ENCODE peak calls at places on chromosome 16, in six cellular contexts. U is GM12878, Q is HepG2, D is H1, C is HCT116, V is K562. L is an unnamed sample.

GRCh38 chr16:31427441-31428276 is 501 bp downstream of the COX6A2 start:
- DNase-seq in C (no peak), U (no peak), Q (no peak), V (peak), D (no peak), L (peak)

GRCh38 chr16:77677129-77677528 is 45.2 kb upstream of the NUDT7 start:
- DNase-seq in U (no peak), V (no peak), D (no peak), Q (no peak), C (no peak), L (no peak)

GRCh38 chr16:14308357-14308723 is 237.2 kb downstream of the MRTFB start:
- DNase-seq in Q (no peak), V (no peak), U (no peak), C (no peak), D (no peak), L (no peak)

GRCh38 chr16:89139907-89140361 is 31.6 kb upstream of the CDH15 start:
- DNase-seq in U (no peak), Q (no peak), V (no peak), D (no peak), C (no peak), L (no peak)

GRCh38 chr16:84913315-84913714 is 93.5 kb downstream of the CRISPLD2 start:
- DNase-seq in D (no peak), C (no peak), U (no peak), Q (no peak), V (peak), L (peak)

GRCh38 chr16:86575754-86576557 is 2.4 kb upstream of the FOXL1 start:
- DNase-seq in C (peak), V (peak), D (no peak), Q (peak), U (no peak), L (peak)

GRCh38 chr16:11670171-11671131 is 2.2 kb downstream of the SNN start:
- DNase-seq in V (no peak), D (no peak), Q (no peak), U (peak), C (no peak), L (no peak)

GRCh38 chr16:88820335-88821025 is 8.8 kb upstream of the APRT start:
- DNase-seq in Q (no peak), D (no peak), U (no peak), V (no peak), C (no peak), L (no peak)

GRCh38 chr16:69865701-69866100 is 85.4 kb upstream of the CLEC18A start:
- DNase-seq in V (peak), D (no peak), U (no peak), Q (peak), C (no peak), L (no peak)

DNA sequence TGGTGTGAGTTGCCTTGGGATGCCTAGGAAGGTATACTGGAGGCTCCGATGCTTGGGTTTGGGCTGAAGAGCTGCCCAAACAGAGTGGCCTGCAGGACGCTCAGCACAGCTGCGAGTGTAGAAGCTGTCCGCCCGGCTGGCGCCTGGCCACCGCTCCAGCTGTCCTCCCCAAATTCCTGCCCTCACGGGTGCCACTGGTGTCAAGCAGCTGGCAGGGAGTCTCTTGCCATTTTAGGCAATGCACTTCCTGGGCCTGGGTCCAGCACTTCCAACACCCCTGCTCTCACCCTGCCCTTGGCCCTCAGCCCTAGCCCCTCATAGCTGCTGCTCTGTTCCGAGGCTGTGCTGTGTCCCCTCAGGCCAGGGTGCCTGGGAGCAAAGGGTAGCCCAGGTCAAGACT is 5.2 kb upstream of the PKMYT1 start:
- DNase-seq in V (no peak), U (no peak), D (no peak), C (no peak), Q (no peak), L (no peak)
- TF ChIP-seq SIN3A in V (no peak), U (no peak), D (no peak), C (no peak), Q (no peak), L (no peak)

GRCh38 chr16:67800252-67801046 is 5.9 kb downstream of the RANBP10 start:
- DNase-seq in U (no peak), C (no peak), D (no peak), V (peak), Q (no peak), L (no peak)
- TF ChIP-seq JUND in U (no peak), C (no peak), D (no peak), V (no peak), Q (no peak), L (no peak)

GRCh38 chr16:57264950-57265371 is 19.5 kb downstream of the PLLP start:
- DNase-seq in V (no peak), D (no peak), U (no peak), Q (no peak), C (no peak), L (peak)
- TF ChIP-seq SIN3A in V (no peak), D (no peak), U (no peak), Q (no peak), C (no peak), L (no peak)

GRCh38 chr16:782263-782662 is 5.9 kb downstream of the RPUSD1 start:
- DNase-seq in Q (no peak), C (no peak), V (no peak), U (no peak), D (no peak), L (no peak)

GRCh38 chr16:784431-784830 is 3.8 kb downstream of the RPUSD1 start:
- DNase-seq in D (no peak), C (no peak), Q (no peak), U (no peak), V (no peak), L (no peak)

GRCh38 chr16:781346-782010 is 6.7 kb downstream of the RPUSD1 start:
- DNase-seq in C (no peak), D (no peak), V (no peak), U (no peak), Q (no peak), L (no peak)

GRCh38 chr16:782766-783403 is 5.3 kb downstream of the RPUSD1 start:
- DNase-seq in V (no peak), D (no peak), U (no peak), Q (no peak), C (no peak), L (peak)

DNA sequence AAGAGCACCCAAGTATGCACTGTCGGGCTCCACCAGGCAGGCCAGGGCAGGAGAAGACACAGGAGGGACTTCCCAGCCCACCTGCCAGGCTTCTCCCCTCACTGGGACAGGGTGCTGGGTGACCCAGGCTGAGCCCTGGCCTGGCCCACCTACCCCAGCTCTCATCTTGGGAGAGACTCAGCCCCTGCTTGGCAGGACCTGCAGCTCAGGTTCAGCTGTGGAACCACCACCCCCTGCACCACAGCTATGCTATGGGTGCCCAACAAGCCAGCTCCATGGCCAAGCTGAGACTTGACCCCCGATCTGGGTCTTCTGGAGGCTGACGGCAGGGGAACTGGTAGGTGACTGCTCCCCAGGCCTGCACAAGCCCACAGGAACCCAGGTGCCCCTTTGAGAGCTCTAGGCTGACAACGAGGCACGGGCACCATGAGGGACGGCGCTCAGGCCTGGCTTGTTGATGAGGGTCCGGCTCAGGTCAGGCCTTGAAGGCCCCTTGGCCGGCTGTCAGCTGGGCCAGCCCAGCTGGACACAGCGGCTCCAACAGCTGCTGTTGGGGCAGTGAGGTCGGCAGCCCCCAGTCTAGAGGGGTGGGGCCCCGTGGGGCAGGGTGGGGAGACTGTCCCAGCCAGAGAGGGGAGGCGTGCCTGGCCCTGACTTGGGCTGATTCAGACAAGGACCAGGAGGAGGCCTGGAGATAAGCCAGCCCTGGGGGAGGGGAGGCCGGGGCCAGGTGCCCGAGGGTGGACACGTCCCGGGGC is 4.6 kb downstream of the RPUSD1 start:
- DNase-seq in U (no peak), C (no peak), V (peak), Q (no peak), D (no peak), L (no peak)
- TF ChIP-seq JUND in U (no peak), C (no peak), V (no peak), Q (no peak), D (no peak), L (no peak)

GRCh38 chr16:3963203-3963602 is 82.7 kb upstream of the CREBBP start:
- DNase-seq in C (no peak), U (no peak), D (no peak), V (no peak), Q (no peak), L (no peak)

GRCh38 chr16:3965306-3965705 is 84.8 kb upstream of the CREBBP start:
- DNase-seq in V (no peak), U (no peak), Q (no peak), C (no peak), D (no peak), L (no peak)

GRCh38 chr16:3965781-3966582 is 85.5 kb upstream of the CREBBP start:
- DNase-seq in U (no peak), D (no peak), V (no peak), Q (no peak), C (no peak), L (no peak)

GRCh38 chr16:3964686-3965290 is 84.3 kb upstream of the CREBBP start:
- DNase-seq in V (no peak), Q (no peak), U (no peak), C (no peak), D (no peak), L (no peak)

DNA sequence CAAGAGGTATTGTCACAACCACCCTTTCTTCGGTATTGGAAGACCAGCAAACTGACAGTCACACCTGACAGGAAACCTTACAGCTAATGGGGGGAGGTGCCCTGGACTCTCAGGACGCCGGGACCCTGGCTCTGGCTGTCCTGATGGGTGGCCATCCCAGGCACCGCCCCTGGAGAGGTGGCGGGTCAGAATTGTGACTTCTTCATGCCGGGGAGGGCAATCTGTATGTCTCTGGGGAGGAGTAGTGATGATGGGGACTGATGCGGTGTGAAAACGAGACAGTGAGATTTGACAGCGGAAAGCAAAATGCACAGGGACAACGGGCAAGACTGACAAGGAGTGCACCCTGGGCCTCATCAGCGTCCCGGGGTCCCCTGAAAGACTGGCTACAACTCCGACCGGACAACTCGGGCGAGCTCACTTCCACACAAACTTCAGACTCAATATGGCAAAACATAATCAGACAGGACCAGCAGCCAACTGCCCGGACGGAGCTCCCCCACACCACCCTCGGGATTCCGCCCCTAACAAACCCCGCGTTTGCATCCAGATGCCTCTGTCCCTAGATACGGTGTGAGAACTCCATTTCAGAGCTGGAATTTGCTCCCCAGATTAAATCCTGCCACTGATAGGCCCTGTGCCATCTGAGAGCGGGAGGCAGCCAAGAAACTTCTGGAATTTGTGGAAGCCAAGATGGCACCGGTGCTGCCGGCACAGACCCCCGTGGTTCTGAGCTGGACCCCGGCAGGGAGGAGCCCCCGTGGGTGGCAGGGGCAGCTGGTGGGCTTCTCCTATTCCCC is 83.6 kb upstream of the CREBBP start:
- DNase-seq in C (no peak), U (no peak), D (no peak), V (no peak), Q (no peak), L (no peak)
- TF ChIP-seq SIN3A in C (no peak), U (no peak), D (no peak), V (no peak), Q (no peak), L (no peak)

GRCh38 chr16:53234836-53235235 is 180.0 kb downstream of the CHD9 start:
- DNase-seq in C (no peak), Q (no peak), U (no peak), V (no peak), D (no peak), L (no peak)
- TF ChIP-seq JUND in C (no peak), Q (no peak), U (no peak), V (no peak), D (no peak), L (no peak)

DNA sequence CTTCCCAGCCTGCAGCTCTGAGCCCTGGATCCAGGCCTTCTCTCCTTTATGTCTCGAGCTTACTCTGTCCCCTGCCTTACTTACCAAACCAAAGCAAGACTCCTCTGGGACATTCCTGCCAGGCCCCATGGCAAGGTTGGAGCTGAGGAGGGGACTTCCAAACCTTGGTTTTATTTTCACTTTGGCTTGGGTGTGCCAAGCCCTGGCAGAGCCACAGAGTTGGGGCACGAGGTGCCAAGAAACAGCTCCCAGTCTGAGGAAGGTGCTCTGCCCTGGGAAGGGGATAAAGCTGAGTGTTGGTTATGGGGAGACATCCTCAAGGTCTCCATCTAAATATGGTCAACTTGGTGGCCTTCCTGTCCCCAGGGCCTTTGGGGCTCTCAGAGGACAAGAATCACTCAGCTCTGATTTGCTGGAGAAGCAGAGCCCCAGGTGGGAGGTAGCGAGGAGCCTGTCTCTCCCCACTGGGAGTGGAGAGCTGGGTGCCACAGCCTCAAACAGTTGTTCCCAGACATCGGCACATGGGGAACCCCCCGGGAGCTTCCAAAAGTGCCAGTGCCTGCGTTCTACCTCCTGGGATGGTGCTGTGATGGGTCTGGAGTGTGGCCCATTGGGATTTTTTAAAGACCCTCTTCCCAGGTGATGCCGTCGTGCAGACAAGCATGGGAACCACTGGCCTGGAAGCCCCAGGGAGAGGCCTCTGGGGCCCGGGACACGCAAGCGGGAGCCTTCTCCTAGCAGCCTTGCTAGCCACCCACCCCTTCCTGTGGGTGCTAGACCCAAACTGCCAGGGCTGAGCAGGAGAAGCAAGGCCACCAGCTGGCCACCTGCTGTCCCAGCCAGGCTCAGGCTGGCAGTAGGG is 10.3 kb downstream of the NLRC5 start:
- DNase-seq in V (no peak), D (no peak), U (no peak), Q (no peak), C (no peak), L (no peak)
- TF ChIP-seq SIN3A in V (no peak), D (no peak), U (no peak), Q (no peak), C (no peak), L (no peak)

L was measured in SK-N-SH.